ENCODE peak calls at places on chromosomes 2 and 18, in four cellular contexts. One of them, this sample, is unnamed.

GRCh38 chr2:129877795-129878775 is 101.4 kb upstream of the RAB6C start:
- DNase-seq in foreskin fibroblast: peak; percentile 41
- DNase-seq in sigmoid colon: peak; percentile 75
- DNase-seq in fibroblast of pulmonary artery: peak; percentile 41
- DNase-seq in this sample: no peak

GRCh38 chr2:46264447-46264846 is 32.8 kb upstream of the EPAS1 start:
- DNase-seq in foreskin fibroblast: no peak
- DNase-seq in sigmoid colon: no peak
- DNase-seq in fibroblast of pulmonary artery: no peak
- DNase-seq in this sample: no peak

GRCh38 chr2:111071480-111072143 is 49.1 kb upstream of the BCL2L11 start:
- DNase-seq in foreskin fibroblast: peak; percentile 75
- DNase-seq in sigmoid colon: no peak
- DNase-seq in fibroblast of pulmonary artery: peak; percentile 93
- DNase-seq in this sample: peak; percentile 18

GRCh38 chr2:184197413-184197812 is 400.9 kb upstream of the ZNF804A start:
- DNase-seq in foreskin fibroblast: no peak
- DNase-seq in sigmoid colon: no peak
- DNase-seq in fibroblast of pulmonary artery: no peak
- DNase-seq in this sample: no peak

GRCh38 chr2:8761529-8762164 is 75.8 kb downstream of the KIDINS220 start:
- DNase-seq in foreskin fibroblast: peak; percentile 53
- DNase-seq in sigmoid colon: no peak
- DNase-seq in fibroblast of pulmonary artery: peak; percentile 64
- DNase-seq in this sample: no peak

GRCh38 chr2:120562218-120563005 is 173.3 kb upstream of the GLI2 start:
- DNase-seq in foreskin fibroblast: no peak
- DNase-seq in sigmoid colon: no peak
- DNase-seq in fibroblast of pulmonary artery: no peak
- DNase-seq in this sample: no peak

GRCh38 chr18:11502368-11502767 is 107.0 kb upstream of the SLC35G4 start:
- DNase-seq in foreskin fibroblast: peak; percentile 76
- DNase-seq in sigmoid colon: no peak
- DNase-seq in fibroblast of pulmonary artery: no peak
- DNase-seq in this sample: peak; percentile 20

GRCh38 chr2:232798156-232798555 is 21.8 kb upstream of the KCNJ13 start:
- DNase-seq in foreskin fibroblast: peak; percentile 9
- DNase-seq in sigmoid colon: no peak
- DNase-seq in fibroblast of pulmonary artery: no peak
- DNase-seq in this sample: no peak

GRCh38 chr2:238106339-238106697 is 6.2 kb downstream of the ESPNL start:
- DNase-seq in foreskin fibroblast: no peak
- DNase-seq in sigmoid colon: peak; percentile 57
- DNase-seq in fibroblast of pulmonary artery: no peak
- DNase-seq in this sample: no peak

GRCh38 chr2:18301421-18302139 is 258.9 kb downstream of the RDH14 start:
- DNase-seq in foreskin fibroblast: no peak
- DNase-seq in sigmoid colon: no peak
- DNase-seq in fibroblast of pulmonary artery: no peak
- DNase-seq in this sample: no peak

GRCh38 chr18:55500316-55501086 is 87.5 kb downstream of the TCF4 start:
- DNase-seq in foreskin fibroblast: peak; percentile 71
- DNase-seq in sigmoid colon: no peak
- DNase-seq in fibroblast of pulmonary artery: peak; percentile 78
- DNase-seq in this sample: no peak

GRCh38 chr2:70523996-70524965 is 29.3 kb downstream of the TGFA start:
- DNase-seq in foreskin fibroblast: peak; percentile 25
- DNase-seq in sigmoid colon: no peak
- DNase-seq in fibroblast of pulmonary artery: peak; percentile 60
- DNase-seq in this sample: no peak

DNA sequence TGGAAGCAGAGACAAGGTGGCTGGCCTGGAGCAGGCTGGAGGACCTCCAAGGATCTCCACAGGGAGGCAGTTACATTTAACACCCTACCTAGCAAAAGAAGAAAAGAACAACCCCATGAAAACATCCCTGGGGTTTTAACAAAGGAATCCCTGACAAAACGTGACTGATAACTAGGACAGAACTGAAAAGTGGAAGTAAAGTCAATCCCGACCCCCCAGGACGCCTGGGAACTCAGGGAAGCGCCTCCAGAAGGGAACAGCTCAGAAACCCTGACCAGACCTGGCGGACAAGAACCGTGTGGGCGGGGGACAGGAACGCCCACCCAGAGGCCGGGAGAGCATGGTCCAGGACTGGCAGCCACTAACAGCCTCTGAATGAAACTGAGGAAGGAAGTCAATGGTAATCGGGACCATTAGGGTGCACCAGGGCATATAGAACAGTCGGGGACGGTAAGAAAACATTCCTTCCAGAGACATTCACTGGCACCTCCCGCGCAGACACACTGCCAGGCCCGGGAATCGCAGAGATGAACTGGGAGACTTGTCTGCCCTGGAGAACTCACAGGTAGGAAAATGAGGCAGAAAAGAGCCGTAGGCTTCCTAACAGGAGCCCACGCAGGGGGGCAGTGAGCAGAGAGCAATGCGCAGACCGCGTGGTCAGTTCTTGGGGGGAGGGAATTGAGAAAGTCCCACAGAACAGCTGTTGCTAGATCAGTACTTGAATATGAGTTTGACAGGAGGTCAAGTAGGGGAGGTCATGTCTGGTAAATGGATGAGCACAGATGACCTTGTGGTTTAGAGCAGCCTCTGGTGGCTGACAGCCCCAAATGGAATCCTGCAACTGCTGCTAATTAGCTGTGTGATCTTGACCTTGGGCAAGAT is 1.3 kb upstream of the TBC1D8 start:
- DNase-seq in foreskin fibroblast: peak; percentile 88
- DNase-seq in sigmoid colon: no peak
- DNase-seq in fibroblast of pulmonary artery: peak; percentile 70
- DNase-seq in this sample: no peak
- TF ChIP-seq CTCF in foreskin fibroblast: peak; percentile 63
- TF ChIP-seq CTCF in sigmoid colon: peak; percentile 51
- TF ChIP-seq CTCF in fibroblast of pulmonary artery: peak; percentile 77
- TF ChIP-seq CTCF in this sample: peak; percentile 28

GRCh38 chr2:61176755-61177726 is 15.1 kb downstream of the C2orf74 start:
- DNase-seq in foreskin fibroblast: peak; percentile 98
- DNase-seq in sigmoid colon: peak; percentile 96
- DNase-seq in fibroblast of pulmonary artery: peak; percentile 93
- DNase-seq in this sample: peak; percentile 80
- TF ChIP-seq CTCF in foreskin fibroblast: no peak
- TF ChIP-seq CTCF in sigmoid colon: no peak
- TF ChIP-seq CTCF in fibroblast of pulmonary artery: no peak
- TF ChIP-seq CTCF in this sample: no peak

DNA sequence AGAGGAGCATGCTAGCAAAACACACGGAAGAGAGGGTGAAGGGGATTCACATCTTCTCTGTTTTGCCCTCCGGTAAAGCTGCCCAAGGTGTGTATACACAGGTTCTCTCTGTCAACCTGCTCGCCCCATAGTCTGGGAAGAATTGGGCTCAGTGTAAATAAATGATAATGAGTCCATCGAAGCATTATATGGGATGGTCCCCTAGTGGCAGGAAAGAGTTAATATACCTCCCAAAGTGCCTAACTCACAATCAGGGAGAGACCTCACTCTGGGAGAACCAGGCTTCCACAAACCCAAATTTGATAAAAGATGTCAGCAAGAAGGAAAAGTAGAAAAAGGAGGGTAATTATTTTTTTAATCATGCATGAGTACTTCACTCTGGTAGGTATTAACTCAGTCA is 262.2 kb upstream of the ZNF521 start:
- DNase-seq in foreskin fibroblast: no peak
- DNase-seq in sigmoid colon: no peak
- DNase-seq in fibroblast of pulmonary artery: no peak
- DNase-seq in this sample: no peak
- TF ChIP-seq CTCF in foreskin fibroblast: no peak
- TF ChIP-seq CTCF in sigmoid colon: no peak
- TF ChIP-seq CTCF in fibroblast of pulmonary artery: no peak
- TF ChIP-seq CTCF in this sample: no peak

DNA sequence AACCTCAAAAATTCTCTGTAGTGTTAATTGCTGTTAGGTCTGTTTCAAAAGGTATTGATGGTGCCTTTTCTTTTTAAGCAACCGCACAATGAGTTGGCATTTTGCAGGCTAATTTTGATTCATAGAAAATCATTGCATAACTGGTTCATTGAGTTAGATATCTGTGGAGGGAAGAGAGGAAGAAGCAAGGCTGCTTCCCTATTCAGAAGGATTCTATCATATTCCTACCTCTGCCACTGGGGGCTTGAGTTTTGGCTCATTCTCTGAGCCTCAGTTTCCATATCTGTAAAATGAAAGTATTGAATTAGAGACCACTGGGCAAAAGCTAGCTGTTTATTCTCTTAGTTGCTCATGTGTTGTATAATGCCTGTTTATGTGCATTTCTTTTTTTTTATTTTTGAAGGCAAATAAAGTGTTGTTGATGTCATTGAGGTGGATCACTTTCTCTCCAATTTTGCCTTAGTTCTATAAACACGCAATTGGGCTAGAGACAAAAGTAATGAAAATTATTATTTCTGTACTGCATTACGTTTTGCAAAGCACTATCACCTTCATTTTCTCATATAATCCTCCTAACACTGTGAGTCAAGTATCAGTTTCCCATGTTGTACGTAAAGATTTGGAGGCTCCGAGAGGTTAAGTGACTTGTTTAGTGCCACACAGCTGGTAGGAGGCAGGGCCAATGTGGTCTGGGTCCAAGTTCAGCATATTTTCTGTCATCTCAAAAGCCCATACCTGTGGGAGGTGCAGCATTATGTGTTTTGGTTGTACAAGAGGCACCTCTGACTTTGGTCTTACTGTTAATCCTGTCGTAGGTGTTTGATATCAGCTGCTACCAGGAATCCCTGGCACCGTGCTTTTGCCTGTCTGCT is 5.9 kb downstream of the TRIB2 start:
- DNase-seq in foreskin fibroblast: no peak
- DNase-seq in sigmoid colon: no peak
- DNase-seq in fibroblast of pulmonary artery: no peak
- DNase-seq in this sample: no peak
- TF ChIP-seq CTCF in foreskin fibroblast: no peak
- TF ChIP-seq CTCF in sigmoid colon: no peak
- TF ChIP-seq CTCF in fibroblast of pulmonary artery: peak; percentile 23
- TF ChIP-seq CTCF in this sample: no peak